ENCODE peak calls at places on chromosomes 16 and 17, in ten cellular contexts. One of them, this sample, is unnamed.

GRCh38 chr16:89345663-89346150 is 128.2 kb downstream of the ZNF778 start:
- DNase-seq in NCI-H1694 treated with DMSO at 0.1 percent for 48 hours: no peak
- DNase-seq in GM12878: no peak
- DNase-seq in NCI-H460: no peak
- DNase-seq in effector CD4-positive, alpha-beta T cell: no peak
- DNase-seq in activated CD4-positive, alpha-beta T cell treated with anti-CD3 and anti-CD28 coated beads, Interleukin-2, amount 50 U/mL, for 24 hours: no peak
- DNase-seq in GF-D8: no peak
- DNase-seq in HEK293T: no peak
- DNase-seq in left cardiac atrium: no peak
- DNase-seq in stimulated activated CD4-positive, alpha-beta T cell treated with anti-CD3 and anti-CD28 coated beads, Interleukin-4, amount 100 ng/mL, for 4 hours: no peak
- DNase-seq in this sample: no peak

GRCh38 chr17:76753061-76753961 is 15.4 kb downstream of the MFSD11 start:
- DNase-seq in GF-D8: no peak
- DNase-seq in GM12878: no peak
- DNase-seq in NCI-H460: no peak
- DNase-seq in activated CD4-positive, alpha-beta T cell treated with anti-CD3 and anti-CD28 coated beads, Interleukin-2, amount 50 U/mL, for 24 hours: no peak
- DNase-seq in left cardiac atrium: no peak
- DNase-seq in NCI-H1694 treated with DMSO at 0.1 percent for 48 hours: no peak
- DNase-seq in effector CD4-positive, alpha-beta T cell: peak; percentile 28
- DNase-seq in stimulated activated CD4-positive, alpha-beta T cell treated with anti-CD3 and anti-CD28 coated beads, Interleukin-4, amount 100 ng/mL, for 4 hours: no peak
- DNase-seq in HEK293T: no peak
- DNase-seq in this sample: no peak

GRCh38 chr17:62792122-62792800 is 15.9 kb downstream of the MARCHF10 start:
- DNase-seq in NCI-H1694 treated with DMSO at 0.1 percent for 48 hours: no peak
- DNase-seq in GM12878: no peak
- DNase-seq in effector CD4-positive, alpha-beta T cell: no peak
- DNase-seq in HEK293T: no peak
- DNase-seq in NCI-H460: peak; percentile 95
- DNase-seq in stimulated activated CD4-positive, alpha-beta T cell treated with anti-CD3 and anti-CD28 coated beads, Interleukin-4, amount 100 ng/mL, for 4 hours: no peak
- DNase-seq in activated CD4-positive, alpha-beta T cell treated with anti-CD3 and anti-CD28 coated beads, Interleukin-2, amount 50 U/mL, for 24 hours: no peak
- DNase-seq in left cardiac atrium: no peak
- DNase-seq in GF-D8: no peak
- DNase-seq in this sample: peak; percentile 91

GRCh38 chr17:28074010-28074409 is 31.5 kb downstream of the NLK start:
- DNase-seq in left cardiac atrium: no peak
- DNase-seq in activated CD4-positive, alpha-beta T cell treated with anti-CD3 and anti-CD28 coated beads, Interleukin-2, amount 50 U/mL, for 24 hours: no peak
- DNase-seq in HEK293T: no peak
- DNase-seq in NCI-H1694 treated with DMSO at 0.1 percent for 48 hours: no peak
- DNase-seq in NCI-H460: no peak
- DNase-seq in effector CD4-positive, alpha-beta T cell: no peak
- DNase-seq in stimulated activated CD4-positive, alpha-beta T cell treated with anti-CD3 and anti-CD28 coated beads, Interleukin-4, amount 100 ng/mL, for 4 hours: no peak
- DNase-seq in GM12878: no peak
- DNase-seq in GF-D8: no peak
- DNase-seq in this sample: no peak

GRCh38 chr16:630024-630814 is 566 bp upstream of the WFIKKN1 start:
- DNase-seq in GF-D8: no peak
- DNase-seq in activated CD4-positive, alpha-beta T cell treated with anti-CD3 and anti-CD28 coated beads, Interleukin-2, amount 50 U/mL, for 24 hours: no peak
- DNase-seq in NCI-H460: no peak
- DNase-seq in effector CD4-positive, alpha-beta T cell: no peak
- DNase-seq in GM12878: no peak
- DNase-seq in left cardiac atrium: peak; percentile 31
- DNase-seq in HEK293T: no peak
- DNase-seq in stimulated activated CD4-positive, alpha-beta T cell treated with anti-CD3 and anti-CD28 coated beads, Interleukin-4, amount 100 ng/mL, for 4 hours: no peak
- DNase-seq in NCI-H1694 treated with DMSO at 0.1 percent for 48 hours: no peak
- DNase-seq in this sample: no peak

GRCh38 chr17:81910840-81911276 is 341 bp downstream of the PCYT2 start:
- DNase-seq in effector CD4-positive, alpha-beta T cell: no peak
- DNase-seq in activated CD4-positive, alpha-beta T cell treated with anti-CD3 and anti-CD28 coated beads, Interleukin-2, amount 50 U/mL, for 24 hours: no peak
- DNase-seq in NCI-H1694 treated with DMSO at 0.1 percent for 48 hours: no peak
- DNase-seq in left cardiac atrium: no peak
- DNase-seq in NCI-H460: no peak
- DNase-seq in HEK293T: peak; percentile 46
- DNase-seq in GM12878: no peak
- DNase-seq in stimulated activated CD4-positive, alpha-beta T cell treated with anti-CD3 and anti-CD28 coated beads, Interleukin-4, amount 100 ng/mL, for 4 hours: no peak
- DNase-seq in GF-D8: no peak
- DNase-seq in this sample: peak; percentile 43

GRCh38 chr17:356671-357434 is 4.2 kb upstream of the RPH3AL start:
- DNase-seq in GF-D8: no peak
- DNase-seq in activated CD4-positive, alpha-beta T cell treated with anti-CD3 and anti-CD28 coated beads, Interleukin-2, amount 50 U/mL, for 24 hours: no peak
- DNase-seq in effector CD4-positive, alpha-beta T cell: no peak
- DNase-seq in GM12878: no peak
- DNase-seq in stimulated activated CD4-positive, alpha-beta T cell treated with anti-CD3 and anti-CD28 coated beads, Interleukin-4, amount 100 ng/mL, for 4 hours: no peak
- DNase-seq in NCI-H1694 treated with DMSO at 0.1 percent for 48 hours: no peak
- DNase-seq in left cardiac atrium: no peak
- DNase-seq in HEK293T: no peak
- DNase-seq in NCI-H460: no peak
- DNase-seq in this sample: no peak

GRCh38 chr17:47955497-47956461 is 1.9 kb downstream of the PRR15L start:
- DNase-seq in GM12878: no peak
- DNase-seq in activated CD4-positive, alpha-beta T cell treated with anti-CD3 and anti-CD28 coated beads, Interleukin-2, amount 50 U/mL, for 24 hours: no peak
- DNase-seq in NCI-H1694 treated with DMSO at 0.1 percent for 48 hours: no peak
- DNase-seq in effector CD4-positive, alpha-beta T cell: no peak
- DNase-seq in GF-D8: no peak
- DNase-seq in left cardiac atrium: no peak
- DNase-seq in NCI-H460: no peak
- DNase-seq in stimulated activated CD4-positive, alpha-beta T cell treated with anti-CD3 and anti-CD28 coated beads, Interleukin-4, amount 100 ng/mL, for 4 hours: no peak
- DNase-seq in HEK293T: no peak
- DNase-seq in this sample: no peak

GRCh38 chr16:88478115-88478514 is 25.0 kb downstream of the ZFPM1 start:
- DNase-seq in GF-D8: no peak
- DNase-seq in HEK293T: no peak
- DNase-seq in NCI-H460: no peak
- DNase-seq in activated CD4-positive, alpha-beta T cell treated with anti-CD3 and anti-CD28 coated beads, Interleukin-2, amount 50 U/mL, for 24 hours: no peak
- DNase-seq in NCI-H1694 treated with DMSO at 0.1 percent for 48 hours: no peak
- DNase-seq in left cardiac atrium: no peak
- DNase-seq in GM12878: no peak
- DNase-seq in effector CD4-positive, alpha-beta T cell: peak; percentile 37
- DNase-seq in stimulated activated CD4-positive, alpha-beta T cell treated with anti-CD3 and anti-CD28 coated beads, Interleukin-4, amount 100 ng/mL, for 4 hours: peak; percentile 32
- DNase-seq in this sample: no peak

GRCh38 chr16:89001117-89002027 is 24.4 kb upstream of the CBFA2T3 start:
- DNase-seq in activated CD4-positive, alpha-beta T cell treated with anti-CD3 and anti-CD28 coated beads, Interleukin-2, amount 50 U/mL, for 24 hours: no peak
- DNase-seq in NCI-H1694 treated with DMSO at 0.1 percent for 48 hours: no peak
- DNase-seq in NCI-H460: no peak
- DNase-seq in left cardiac atrium: no peak
- DNase-seq in stimulated activated CD4-positive, alpha-beta T cell treated with anti-CD3 and anti-CD28 coated beads, Interleukin-4, amount 100 ng/mL, for 4 hours: no peak
- DNase-seq in GM12878: no peak
- DNase-seq in GF-D8: no peak
- DNase-seq in effector CD4-positive, alpha-beta T cell: no peak
- DNase-seq in HEK293T: no peak
- DNase-seq in this sample: peak; percentile 38

This sample was measured in Daoy.